ENCODE peak calls at places on chromosomes 4 and X, in four cellular contexts. H is NCI-H1105, E is immature natural killer cell, D is T-helper 9 cell. F is an unnamed sample.
A peak's percentile ranks its signal among the peaks of the same experiment; 100 is the strongest.

GRCh38 chrX:2703991-2704369 is 12.9 kb downstream of the CD99 start:
- DNase-seq in H (no peak), E (no peak), D (no peak), F (no peak)

GRCh38 chr4:41280010-41280409 is 23.3 kb downstream of the UCHL1 start:
- DNase-seq in H (no peak), E (no peak), D (no peak), F (no peak)

GRCh38 chr4:144687466-144687865 is 41.5 kb downstream of the HHIP start:
- DNase-seq in H (no peak), E (no peak), D (no peak), F (no peak)

GRCh38 chr4:69322055-69322454 is 41.8 kb downstream of the UGT2B28 start:
- DNase-seq in H (no peak), E (no peak), D (no peak), F (no peak)

GRCh38 chr4:168923526-168924194 is 86.4 kb downstream of the CBR4 start:
- DNase-seq in H (peak; percentile 32), E (peak; percentile 28), D (peak; percentile 33), F (peak; percentile 44)

GRCh38 chrX:39212456-39212855 is 411.2 kb downstream of the MID1IP1 start:
- DNase-seq in H (no peak), E (no peak), D (no peak), F (no peak)

GRCh38 chrX:38811515-38812239 is 10.4 kb downstream of the MID1IP1 start:
- DNase-seq in H (no peak), E (no peak), D (no peak), F (no peak)

GRCh38 chrX:134572816-134573682 is 85.2 kb downstream of the PLAC1 start:
- DNase-seq in H (no peak), E (no peak), D (no peak), F (no peak)

GRCh38 chr4:171985129-171985528 is 171.9 kb downstream of the GALNTL6 start:
- DNase-seq in H (no peak), E (no peak), D (no peak), F (no peak)

GRCh38 chrX:9947395-9947794 is 19.8 kb upstream of the CLDN34 start:
- DNase-seq in H (no peak), E (no peak), D (no peak), F (no peak)

GRCh38 chr4:68338625-68339024 is 11.3 kb downstream of the YTHDC1 start:
- DNase-seq in H (no peak), E (no peak), D (no peak), F (no peak)

GRCh38 chrX:13763489-13763888 is 28.9 kb downstream of the OFD1 start:
- DNase-seq in H (peak; percentile 81), E (no peak), D (no peak), F (no peak)

GRCh38 chr4:106898621-106899230 is 137.4 kb downstream of the DKK2 start:
- DNase-seq in H (peak; percentile 23), E (no peak), D (no peak), F (no peak)

GRCh38 chr4:24598025-24598424 is 13.7 kb upstream of the DHX15 start:
- DNase-seq in H (no peak), E (no peak), D (no peak), F (no peak)

GRCh38 chr4:119729815-119730643 is 101.4 kb upstream of the PDE5A start:
- DNase-seq in H (no peak), E (no peak), D (no peak), F (no peak)

GRCh38 chr4:11954093-11954492 is 525.4 kb upstream of the HS3ST1 start:
- DNase-seq in H (no peak), E (no peak), D (no peak), F (no peak)

GRCh38 chr4:74324262-74324661 is 16.0 kb downstream of the EPGN start:
- DNase-seq in H (no peak), E (no peak), D (no peak), F (no peak)

GRCh38 chrX:11422529-11422857 is 129.3 kb downstream of the AMELX start:
- DNase-seq in H (no peak), E (no peak), D (no peak), F (no peak)

GRCh38 chrX:73563740-73564073 is 710 bp downstream of the CHIC1 start:
- DNase-seq in H (no peak), E (no peak), D (no peak), F (no peak)

GRCh38 chr4:38368612-38369011 is 295.4 kb upstream of the KLF3 start:
- DNase-seq in H (no peak), E (no peak), D (no peak), F (no peak)

GRCh38 chr4:47075241-47075640 is 43.9 kb downstream of the GABRB1 start:
- DNase-seq in H (no peak), E (no peak), D (no peak), F (no peak)

GRCh38 chrX:18883234-18883960 is 100.5 kb downstream of the PHKA2 start:
- DNase-seq in H (no peak), E (no peak), D (no peak), F (no peak)